ENCODE peak calls at places on chromosomes 5 and 9, in five cellular contexts. I, K, U, R and X are unnamed samples.
A peak's percentile ranks its signal among the peaks of the same experiment; 100 is the strongest.

GRCh38 chr5:177378884-177379883 is 5.0 kb upstream of the SLC34A1 start:
- DNase-seq in R (peak; percentile 97), K (no peak), I (peak; percentile 93), U (no peak), X (peak; percentile 70)

GRCh38 chr9:101138516-101138915 is 110.0 kb downstream of the PLPPR1 start:
- DNase-seq in U (no peak), R (no peak), K (no peak), I (no peak), X (no peak)

GRCh38 chr9:136711751-136712689 is at the start of gene DIPK1B:
- DNase-seq in K (no peak), R (no peak), I (no peak), U (no peak), X (no peak)

GRCh38 chr9:2157277-2158105 is 142.3 kb downstream of the SMARCA2 start:
- DNase-seq in I (peak; percentile 72), K (peak; percentile 87), R (peak; percentile 69), U (no peak), X (peak; percentile 58)

GRCh38 chr5:93303291-93303691 is 277.7 kb downstream of the NR2F1-AS1 start:
- DNase-seq in U (no peak), I (peak; percentile 16), R (no peak), K (no peak), X (peak; percentile 23)

GRCh38 chr5:50969207-50970145 is 303.0 kb downstream of the PARP8 start:
- DNase-seq in K (peak; percentile 55), U (no peak), I (no peak), R (no peak), X (no peak)

GRCh38 chr5:56443826-56444225 is 210.7 kb upstream of the ANKRD55 start:
- DNase-seq in R (no peak), U (no peak), I (no peak), K (no peak), X (no peak)

GRCh38 chr5:108381034-108381954 is 604 bp downstream of the FBXL17 start:
- DNase-seq in I (peak; percentile 73), R (peak; percentile 63), K (peak; percentile 88), U (no peak), X (peak; percentile 68)

GRCh38 chr5:95446560-95447221 is 55.5 kb downstream of the FAM81B start:
- DNase-seq in U (no peak), K (no peak), R (peak; percentile 7), I (peak; percentile 60), X (peak; percentile 31)

GRCh38 chr5:61626639-61627282 is 294.7 kb downstream of the ZSWIM6 start:
- DNase-seq in K (no peak), U (no peak), R (no peak), I (no peak), X (no peak)

GRCh38 chr9:115939065-115939765 is 214.4 kb upstream of the PAPPA start:
- DNase-seq in R (peak; percentile 87), K (no peak), U (no peak), I (peak; percentile 84), X (peak; percentile 92)

GRCh38 chr5:67165524-67166459 is 30.8 kb downstream of the CD180 start:
- DNase-seq in K (peak; percentile 90), U (peak; percentile 28), R (peak; percentile 61), I (peak; percentile 90), X (peak; percentile 82)
- TF ChIP-seq CTCF in K (peak; percentile 52), U (peak; percentile 85), R (peak; percentile 65), I (peak; percentile 91), X (peak; percentile 76)

GRCh38 chr9:129597355-129598088 is 23.4 kb downstream of the C9orf50 start:
- DNase-seq in I (peak; percentile 87), K (peak; percentile 83), R (peak; percentile 65), U (no peak), X (peak; percentile 68)
- H3K4me3 ChIP-seq in I (peak overlapping the region; percentile 54), K (peak overlapping the region; percentile 66), R (peak overlapping the region; percentile 42), U (peak overlapping the region; percentile 31), X (peak overlapping the region; percentile 36)

DNA sequence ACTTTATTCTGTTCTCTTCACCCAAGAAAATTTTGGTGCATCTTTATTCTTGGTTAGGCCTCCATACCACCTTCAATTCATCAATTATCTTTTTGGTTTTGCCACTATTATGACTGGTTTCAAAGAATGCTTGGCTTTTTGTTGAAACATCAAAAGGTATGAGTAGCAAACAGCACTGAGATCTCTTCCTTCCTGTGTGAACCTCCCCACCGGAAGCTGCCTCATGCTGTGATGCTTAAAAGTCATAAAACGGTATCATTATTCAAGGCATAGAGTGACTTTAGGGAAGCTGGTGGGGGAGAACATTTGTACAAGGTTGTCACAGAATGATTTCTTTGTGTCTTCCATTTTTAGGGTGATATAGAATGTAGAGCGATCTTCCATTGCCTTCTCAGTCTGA is 70.6 kb downstream of the IQGAP2 start:
- DNase-seq in R (no peak), I (no peak), K (no peak), U (no peak), X (no peak)
- TF ChIP-seq CTCF in R (no peak), I (no peak), K (no peak), U (no peak), X (no peak)

GRCh38 chr5:134647750-134648424 is 698 bp upstream of the SEC24A start:
- DNase-seq in R (peak; percentile 35), K (peak; percentile 58), U (peak; percentile 37), I (peak; percentile 61), X (peak; percentile 61)
- H3K4me3 ChIP-seq in R (peak overlapping the region; percentile 97), K (peak overlapping the region; percentile 98), U (peak overlapping the region; percentile 100), I (peak overlapping the region; percentile 86), X (peak overlapping the region; percentile 99)